ENCODE peak calls at places on chromosome 7, in nine cellular contexts. One of them, this sample, is unnamed.

GRCh38 chr7:18458830-18459229 is 36.7 kb upstream of the HDAC9 start:
- DNase-seq in tibial nerve: no peak
- DNase-seq in dorsolateral prefrontal cortex: no peak
- DNase-seq in suprapubic skin: no peak
- DNase-seq in coronary artery: no peak
- DNase-seq in sigmoid colon: no peak
- DNase-seq in pancreas: no peak
- DNase-seq in HCT116: no peak
- DNase-seq in stomach: no peak
- DNase-seq in this sample: no peak

GRCh38 chr7:87287738-87288341 is 57.6 kb upstream of the CROT start:
- DNase-seq in tibial nerve: no peak
- DNase-seq in dorsolateral prefrontal cortex: no peak
- DNase-seq in suprapubic skin: no peak
- DNase-seq in coronary artery: no peak
- DNase-seq in sigmoid colon: no peak
- DNase-seq in pancreas: no peak
- DNase-seq in HCT116: no peak
- DNase-seq in stomach: no peak
- DNase-seq in this sample: no peak

GRCh38 chr7:139648941-139649425 is 125.5 kb downstream of the CLEC2L start:
- DNase-seq in tibial nerve: no peak
- DNase-seq in dorsolateral prefrontal cortex: no peak
- DNase-seq in suprapubic skin: no peak
- DNase-seq in coronary artery: no peak
- DNase-seq in sigmoid colon: no peak
- DNase-seq in pancreas: no peak
- DNase-seq in HCT116: no peak
- DNase-seq in stomach: peak; percentile 41
- DNase-seq in this sample: peak; percentile 34

GRCh38 chr7:29647020-29647654 is 83.5 kb downstream of the PRR15 start:
- DNase-seq in tibial nerve: no peak
- DNase-seq in dorsolateral prefrontal cortex: no peak
- DNase-seq in suprapubic skin: no peak
- DNase-seq in coronary artery: no peak
- DNase-seq in sigmoid colon: no peak
- DNase-seq in pancreas: no peak
- DNase-seq in HCT116: no peak
- DNase-seq in stomach: no peak
- DNase-seq in this sample: no peak

GRCh38 chr7:76146374-76146773 is 55.3 kb upstream of the SRRM3 start:
- DNase-seq in tibial nerve: no peak
- DNase-seq in dorsolateral prefrontal cortex: no peak
- DNase-seq in suprapubic skin: no peak
- DNase-seq in coronary artery: no peak
- DNase-seq in sigmoid colon: no peak
- DNase-seq in pancreas: no peak
- DNase-seq in HCT116: no peak
- DNase-seq in stomach: no peak
- DNase-seq in this sample: no peak

GRCh38 chr7:147029935-147030334 is 913.3 kb downstream of the CNTNAP2 start:
- DNase-seq in tibial nerve: no peak
- DNase-seq in dorsolateral prefrontal cortex: no peak
- DNase-seq in suprapubic skin: no peak
- DNase-seq in coronary artery: no peak
- DNase-seq in sigmoid colon: no peak
- DNase-seq in pancreas: no peak
- DNase-seq in HCT116: no peak
- DNase-seq in stomach: no peak
- DNase-seq in this sample: no peak

GRCh38 chr7:22651036-22651435 is 76.0 kb upstream of the IL6 start:
- DNase-seq in tibial nerve: no peak
- DNase-seq in dorsolateral prefrontal cortex: no peak
- DNase-seq in suprapubic skin: no peak
- DNase-seq in coronary artery: no peak
- DNase-seq in sigmoid colon: no peak
- DNase-seq in pancreas: no peak
- DNase-seq in HCT116: no peak
- DNase-seq in stomach: no peak
- DNase-seq in this sample: no peak

GRCh38 chr7:75879771-75880184 is 944 bp downstream of the RHBDD2 start:
- DNase-seq in tibial nerve: no peak
- DNase-seq in dorsolateral prefrontal cortex: no peak
- DNase-seq in suprapubic skin: no peak
- DNase-seq in coronary artery: no peak
- DNase-seq in sigmoid colon: no peak
- DNase-seq in pancreas: no peak
- DNase-seq in HCT116: no peak
- DNase-seq in stomach: no peak
- DNase-seq in this sample: peak; percentile 9

GRCh38 chr7:93551931-93552330 is 22.6 kb downstream of the CALCR start:
- DNase-seq in tibial nerve: no peak
- DNase-seq in dorsolateral prefrontal cortex: no peak
- DNase-seq in suprapubic skin: no peak
- DNase-seq in coronary artery: no peak
- DNase-seq in sigmoid colon: no peak
- DNase-seq in pancreas: no peak
- DNase-seq in HCT116: no peak
- DNase-seq in stomach: no peak
- DNase-seq in this sample: no peak

GRCh38 chr7:25968205-25968993 is 183.6 kb upstream of the NFE2L3 start:
- DNase-seq in tibial nerve: no peak
- DNase-seq in dorsolateral prefrontal cortex: no peak
- DNase-seq in suprapubic skin: no peak
- DNase-seq in coronary artery: no peak
- DNase-seq in sigmoid colon: no peak
- DNase-seq in pancreas: no peak
- DNase-seq in HCT116: no peak
- DNase-seq in stomach: peak; percentile 37
- DNase-seq in this sample: peak; percentile 97

GRCh38 chr7:74671573-74671972 is 14.1 kb downstream of the GTF2I start:
- DNase-seq in tibial nerve: no peak
- DNase-seq in dorsolateral prefrontal cortex: no peak
- DNase-seq in suprapubic skin: no peak
- DNase-seq in coronary artery: no peak
- DNase-seq in sigmoid colon: no peak
- DNase-seq in pancreas: no peak
- DNase-seq in HCT116: no peak
- DNase-seq in stomach: no peak
- DNase-seq in this sample: no peak

GRCh38 chr7:74674166-74674565 is 16.6 kb downstream of the GTF2I start:
- DNase-seq in tibial nerve: no peak
- DNase-seq in dorsolateral prefrontal cortex: no peak
- DNase-seq in suprapubic skin: no peak
- DNase-seq in coronary artery: no peak
- DNase-seq in sigmoid colon: no peak
- DNase-seq in pancreas: no peak
- DNase-seq in HCT116: no peak
- DNase-seq in stomach: no peak
- DNase-seq in this sample: no peak

GRCh38 chr7:74672343-74672915 is 14.9 kb downstream of the GTF2I start:
- DNase-seq in tibial nerve: no peak
- DNase-seq in dorsolateral prefrontal cortex: no peak
- DNase-seq in suprapubic skin: no peak
- DNase-seq in coronary artery: no peak
- DNase-seq in sigmoid colon: no peak
- DNase-seq in pancreas: no peak
- DNase-seq in HCT116: no peak
- DNase-seq in stomach: no peak
- DNase-seq in this sample: no peak
- H3K27ac ChIP-seq in tibial nerve: peak overlapping the region; percentile 30
- H3K27ac ChIP-seq in dorsolateral prefrontal cortex: peak overlapping the region; percentile 70
- H3K27ac ChIP-seq in suprapubic skin: no peak overlapping the region
- H3K27ac ChIP-seq in coronary artery: no peak overlapping the region
- H3K27ac ChIP-seq in sigmoid colon: peak overlapping the region; percentile 2
- H3K27ac ChIP-seq in pancreas: no peak overlapping the region
- H3K27ac ChIP-seq in HCT116: no peak overlapping the region
- H3K27ac ChIP-seq in stomach: peak overlapping the region; percentile 53
- H3K27ac ChIP-seq in this sample: no peak overlapping the region

DNA sequence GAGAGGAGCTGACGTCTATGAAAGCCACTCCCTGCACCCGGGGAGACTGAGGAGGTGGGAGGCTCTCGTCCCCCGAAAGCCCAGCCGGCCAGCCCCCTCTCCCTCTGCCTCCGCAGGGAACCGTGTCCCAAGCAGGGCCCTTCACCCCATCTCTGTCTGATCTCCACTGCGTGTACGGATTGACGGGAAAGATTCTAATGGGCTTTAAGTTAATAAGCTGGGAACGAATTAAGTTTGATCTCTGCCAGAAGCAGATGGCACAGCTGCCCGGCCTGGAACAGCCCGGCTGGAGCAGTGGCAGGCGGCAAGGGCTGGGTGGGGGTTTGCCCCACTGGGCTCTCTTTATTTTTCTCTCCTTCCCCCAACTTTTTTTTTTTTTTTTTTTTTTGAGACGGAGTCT is 6.1 kb upstream of the SLC29A4 start:
- DNase-seq in tibial nerve: no peak
- DNase-seq in dorsolateral prefrontal cortex: no peak
- DNase-seq in suprapubic skin: no peak
- DNase-seq in coronary artery: no peak
- DNase-seq in sigmoid colon: no peak
- DNase-seq in pancreas: no peak
- DNase-seq in HCT116: no peak
- DNase-seq in stomach: no peak
- DNase-seq in this sample: no peak
- H3K4me3 ChIP-seq in tibial nerve: no peak overlapping the region
- H3K4me3 ChIP-seq in dorsolateral prefrontal cortex: no peak overlapping the region
- H3K4me3 ChIP-seq in suprapubic skin: no peak overlapping the region
- H3K4me3 ChIP-seq in coronary artery: no peak overlapping the region
- H3K4me3 ChIP-seq in sigmoid colon: no peak overlapping the region
- H3K4me3 ChIP-seq in pancreas: no peak overlapping the region
- H3K4me3 ChIP-seq in HCT116: no peak overlapping the region
- H3K4me3 ChIP-seq in stomach: no peak overlapping the region
- H3K4me3 ChIP-seq in this sample: no peak overlapping the region

GRCh38 chr7:51228386-51228958 is 88.1 kb downstream of the COBL start:
- DNase-seq in tibial nerve: no peak
- DNase-seq in dorsolateral prefrontal cortex: no peak
- DNase-seq in suprapubic skin: no peak
- DNase-seq in coronary artery: no peak
- DNase-seq in sigmoid colon: no peak
- DNase-seq in pancreas: no peak
- DNase-seq in HCT116: no peak
- DNase-seq in stomach: no peak
- DNase-seq in this sample: no peak

GRCh38 chr7:51226916-51227535 is 89.6 kb downstream of the COBL start:
- DNase-seq in tibial nerve: no peak
- DNase-seq in dorsolateral prefrontal cortex: no peak
- DNase-seq in suprapubic skin: no peak
- DNase-seq in coronary artery: peak; percentile 62
- DNase-seq in sigmoid colon: no peak
- DNase-seq in pancreas: no peak
- DNase-seq in HCT116: no peak
- DNase-seq in stomach: no peak
- DNase-seq in this sample: no peak

GRCh38 chr7:51226042-51226755 is 90.4 kb downstream of the COBL start:
- DNase-seq in tibial nerve: no peak
- DNase-seq in dorsolateral prefrontal cortex: peak; percentile 57
- DNase-seq in suprapubic skin: no peak
- DNase-seq in coronary artery: peak; percentile 29
- DNase-seq in sigmoid colon: no peak
- DNase-seq in pancreas: no peak
- DNase-seq in HCT116: no peak
- DNase-seq in stomach: no peak
- DNase-seq in this sample: no peak

GRCh38 chr7:51229106-51229537 is 87.5 kb downstream of the COBL start:
- DNase-seq in tibial nerve: no peak
- DNase-seq in dorsolateral prefrontal cortex: no peak
- DNase-seq in suprapubic skin: no peak
- DNase-seq in coronary artery: peak; percentile 62
- DNase-seq in sigmoid colon: no peak
- DNase-seq in pancreas: no peak
- DNase-seq in HCT116: no peak
- DNase-seq in stomach: peak; percentile 44
- DNase-seq in this sample: no peak

DNA sequence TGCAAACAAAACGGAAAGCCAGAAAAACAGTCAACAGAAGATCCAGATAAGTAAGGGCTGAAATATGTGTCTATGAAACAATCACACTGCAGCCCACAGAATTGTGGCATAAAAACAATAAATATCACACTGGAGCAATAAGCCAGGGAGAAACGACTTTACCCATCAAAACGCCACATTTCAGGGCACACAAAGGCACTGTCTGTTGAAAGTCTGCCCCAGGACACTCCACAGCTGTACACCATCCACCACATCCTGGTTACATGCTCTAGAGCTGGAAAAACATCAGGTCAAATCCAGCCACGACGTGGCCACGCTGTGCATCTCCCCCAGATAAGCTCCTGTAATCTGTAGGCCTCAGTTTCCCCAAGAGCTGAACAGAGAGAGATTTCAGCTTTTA is 88.7 kb downstream of the COBL start:
- DNase-seq in tibial nerve: no peak
- DNase-seq in dorsolateral prefrontal cortex: no peak
- DNase-seq in suprapubic skin: no peak
- DNase-seq in coronary artery: peak; percentile 21
- DNase-seq in sigmoid colon: no peak
- DNase-seq in pancreas: no peak
- DNase-seq in HCT116: no peak
- DNase-seq in stomach: no peak
- DNase-seq in this sample: no peak
- H3K27ac ChIP-seq in tibial nerve: peak overlapping the region; percentile 78
- H3K27ac ChIP-seq in dorsolateral prefrontal cortex: peak overlapping the region; percentile 79
- H3K27ac ChIP-seq in suprapubic skin: peak overlapping the region; percentile 70
- H3K27ac ChIP-seq in coronary artery: no peak overlapping the region
- H3K27ac ChIP-seq in sigmoid colon: no peak overlapping the region
- H3K27ac ChIP-seq in pancreas: no peak overlapping the region
- H3K27ac ChIP-seq in HCT116: no peak overlapping the region
- H3K27ac ChIP-seq in stomach: no peak overlapping the region
- H3K27ac ChIP-seq in this sample: no peak overlapping the region

DNA sequence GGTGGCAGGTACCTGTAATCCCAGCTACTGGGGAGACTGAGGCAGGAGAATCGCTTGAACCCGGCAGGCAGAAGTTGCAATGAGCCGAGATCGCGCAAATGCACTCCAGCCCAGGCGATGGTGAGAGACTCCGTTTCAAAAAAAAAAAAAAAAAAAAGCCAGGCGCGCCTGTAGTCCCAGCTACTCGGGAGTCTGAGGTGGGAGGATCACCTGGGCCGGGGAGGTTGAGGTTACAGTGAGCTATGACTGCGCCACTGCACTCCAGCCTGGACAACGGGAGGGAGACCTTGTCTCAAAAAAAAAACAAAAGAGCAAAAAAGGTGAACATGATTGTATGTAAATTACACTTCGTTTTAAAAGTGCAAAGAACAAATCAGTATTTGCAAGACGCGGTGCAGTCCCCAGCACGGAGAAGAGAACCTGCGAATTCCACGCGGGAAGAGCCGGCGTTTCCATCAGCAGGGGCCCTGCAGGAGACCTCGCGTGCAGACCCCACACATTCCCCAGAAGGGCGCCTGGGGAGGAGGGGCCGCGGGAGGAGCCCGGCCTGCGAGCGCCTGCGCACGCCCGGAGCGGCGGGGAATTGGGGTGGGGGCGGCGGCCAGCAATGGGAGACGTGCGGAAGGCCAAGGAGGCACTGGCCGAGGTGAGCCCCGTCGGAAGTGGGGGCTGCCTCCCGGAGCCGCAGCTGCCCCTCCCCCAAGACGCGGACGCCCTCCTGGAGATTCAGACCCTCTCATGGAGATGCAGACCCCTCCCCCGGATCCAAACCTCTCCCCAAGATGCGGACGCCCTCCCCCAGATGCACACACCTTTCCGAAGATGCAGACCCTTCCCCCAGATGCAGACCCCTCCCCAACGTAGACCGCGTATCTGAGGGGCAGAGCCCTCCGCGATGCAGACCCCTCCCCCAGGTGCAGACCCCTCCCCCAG is 16.7 kb upstream of the SUN1 start:
- DNase-seq in tibial nerve: no peak
- DNase-seq in dorsolateral prefrontal cortex: no peak
- DNase-seq in suprapubic skin: no peak
- DNase-seq in coronary artery: no peak
- DNase-seq in sigmoid colon: peak; percentile 74
- DNase-seq in pancreas: peak; percentile 72
- DNase-seq in HCT116: no peak
- DNase-seq in stomach: no peak
- DNase-seq in this sample: peak; percentile 45
- H3K4me3 ChIP-seq in tibial nerve: peak overlapping the region; percentile 98
- H3K4me3 ChIP-seq in dorsolateral prefrontal cortex: peak overlapping the region; percentile 82
- H3K4me3 ChIP-seq in suprapubic skin: peak overlapping the region; percentile 67
- H3K4me3 ChIP-seq in coronary artery: peak overlapping the region; percentile 93
- H3K4me3 ChIP-seq in sigmoid colon: peak overlapping the region; percentile 93
- H3K4me3 ChIP-seq in pancreas: peak overlapping the region; percentile 5
- H3K4me3 ChIP-seq in HCT116: peak overlapping the region; percentile 65
- H3K4me3 ChIP-seq in stomach: peak overlapping the region; percentile 90
- H3K4me3 ChIP-seq in this sample: peak overlapping the region; percentile 74

This sample was measured in OCI-LY7.